ENCODE peak calls at places on chromosome 15, in four cellular contexts. E is right atrium auricular region, T is tibial nerve, V is mammary epithelial cell. Z is an unnamed sample.

GRCh38 chr15:53757906-53758305 is 1.6 kb downstream of the WDR72 start:
- DNase-seq in V (no peak), E (no peak), T (no peak), Z (no peak)

GRCh38 chr15:45892182-45892581 is 257.4 kb downstream of the SQOR start:
- DNase-seq in T (no peak), E (no peak), V (peak; percentile 48), Z (no peak)

GRCh38 chr15:42723068-42723467 is 13.9 kb downstream of the CDAN1 start:
- DNase-seq in E (no peak), V (no peak), T (no peak), Z (no peak)

GRCh38 chr15:32833323-32833944 is 115.6 kb downstream of the GREM1 start:
- DNase-seq in T (no peak), E (no peak), V (peak; percentile 35), Z (no peak)

GRCh38 chr15:48634934-48635333 is 10.6 kb downstream of the FBN1 start:
- DNase-seq in E (no peak), V (no peak), T (no peak), Z (no peak)

GRCh38 chr15:65056868-65057548 is 10.8 kb downstream of the RASL12 start:
- DNase-seq in V (peak; percentile 61), E (no peak), T (no peak), Z (no peak)

GRCh38 chr15:29889545-29890329 is 67.5 kb upstream of the TJP1 start:
- DNase-seq in E (no peak), V (no peak), T (no peak), Z (no peak)

GRCh38 chr15:70508561-70509281 is 254.6 kb downstream of the UACA start:
- DNase-seq in E (no peak), T (no peak), V (peak; percentile 78), Z (peak; percentile 97)

GRCh38 chr15:52206446-52206845 is 15.3 kb upstream of the GNB5 start:
- DNase-seq in E (no peak), T (no peak), V (no peak), Z (no peak)

GRCh38 chr15:68380456-68380855 is 51.5 kb downstream of the ITGA11 start:
- DNase-seq in T (no peak), E (peak; percentile 32), V (no peak), Z (peak; percentile 47)

GRCh38 chr15:70048196-70048565 is 49.5 kb downstream of the TLE3 start:
- DNase-seq in T (no peak), V (no peak), E (no peak), Z (peak; percentile 52)

GRCh38 chr15:49427369-49427768 is 4.3 kb downstream of the FGF7 start:
- DNase-seq in V (no peak), E (no peak), T (no peak), Z (no peak)

GRCh38 chr15:25763206-25763880 is 99.8 kb downstream of the ATP10A start:
- DNase-seq in V (no peak), E (peak; percentile 54), T (no peak), Z (no peak)

GRCh38 chr15:43748376-43748775 is 2.1 kb downstream of the PDIA3 start:
- DNase-seq in V (peak; percentile 4), T (no peak), E (no peak), Z (no peak)

GRCh38 chr15:41939986-41940385 is 32.4 kb downstream of the EHD4 start:
- DNase-seq in E (no peak), T (no peak), V (no peak), Z (no peak)

GRCh38 chr15:41930221-41930866 is 36.5 kb upstream of the SPTBN5 start:
- DNase-seq in V (peak; percentile 89), T (no peak), E (peak; percentile 76), Z (no peak)

GRCh38 chr15:25408929-25409328 is 29.9 kb downstream of the UBE3A start:
- DNase-seq in V (no peak), E (no peak), T (no peak), Z (no peak)

GRCh38 chr15:92818658-92819311 is 81.3 kb upstream of the CHD2 start:
- DNase-seq in E (no peak), V (peak; percentile 37), T (no peak), Z (peak; percentile 56)

DNA sequence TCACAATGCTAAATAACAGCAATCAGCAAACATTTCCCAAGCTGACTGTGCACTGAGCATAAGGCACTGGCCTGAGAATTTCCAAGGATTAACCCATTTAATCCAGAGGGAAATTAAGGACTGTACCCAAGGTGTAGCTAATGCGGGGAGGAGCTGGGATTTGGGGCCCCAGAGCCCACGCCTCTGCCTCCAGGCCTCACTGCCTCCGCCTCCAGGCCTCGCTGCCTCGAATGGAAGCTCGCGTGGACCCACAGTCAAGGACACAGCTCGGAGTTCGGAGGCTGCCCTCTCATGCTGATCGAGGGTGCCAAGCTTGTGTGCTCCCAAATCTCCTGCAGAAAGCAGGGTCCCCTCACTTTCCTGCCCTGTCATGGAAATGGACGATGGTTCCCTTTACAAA is 76.5 kb upstream of the SNRPA1 start:
- DNase-seq in T (no peak), V (no peak), E (no peak), Z (peak; percentile 67)
- H3K27ac ChIP-seq in T (no peak overlapping the region), V (no peak overlapping the region), E (no peak overlapping the region), Z (no peak overlapping the region)

GRCh38 chr15:84656972-84657371 is 1.0 kb downstream of the NMB start:
- DNase-seq in T (no peak), V (no peak), E (no peak), Z (no peak)

GRCh38 chr15:84659904-84660781 is 2.1 kb upstream of the NMB start:
- DNase-seq in V (no peak), T (no peak), E (no peak), Z (no peak)

GRCh38 chr15:84658788-84659411 is 901 bp upstream of the NMB start:
- DNase-seq in E (no peak), T (no peak), V (no peak), Z (no peak)

GRCh38 chr15:84658080-84658787 is at the start of gene NMB:
- DNase-seq in T (peak; percentile 39), V (peak; percentile 54), E (peak; percentile 77), Z (peak; percentile 89)

DNA sequence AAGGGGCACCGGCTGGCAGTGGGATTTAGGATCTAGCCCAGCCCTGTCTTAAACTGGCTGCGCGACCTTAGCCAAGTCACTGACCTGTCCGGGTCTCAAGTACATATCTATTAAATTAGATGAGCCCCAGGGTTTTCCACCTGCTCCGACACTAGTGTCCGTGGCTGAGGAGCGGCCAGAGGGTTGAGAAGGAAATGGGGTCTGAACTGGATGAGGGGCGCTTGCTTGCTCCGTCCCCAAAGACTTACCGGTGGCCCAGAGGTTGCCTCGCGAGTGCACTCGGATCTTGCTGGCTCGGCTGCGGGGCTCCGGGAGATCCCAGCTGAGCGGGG is 285 bp downstream of the NMB start:
- DNase-seq in T (no peak), V (no peak), E (no peak), Z (no peak)
- TF ChIP-seq CTCF in T (no peak), V (no peak), E (no peak), Z (no peak)

GRCh38 chr15:40770147-40770721 is 454 bp downstream of the C15orf62 start:
- DNase-seq in E (no peak), V (no peak), T (no peak), Z (no peak)
- H3K4me3 ChIP-seq in E (no peak overlapping the region), V (peak overlapping the region; percentile 34), T (no peak overlapping the region), Z (no peak overlapping the region)

DNA sequence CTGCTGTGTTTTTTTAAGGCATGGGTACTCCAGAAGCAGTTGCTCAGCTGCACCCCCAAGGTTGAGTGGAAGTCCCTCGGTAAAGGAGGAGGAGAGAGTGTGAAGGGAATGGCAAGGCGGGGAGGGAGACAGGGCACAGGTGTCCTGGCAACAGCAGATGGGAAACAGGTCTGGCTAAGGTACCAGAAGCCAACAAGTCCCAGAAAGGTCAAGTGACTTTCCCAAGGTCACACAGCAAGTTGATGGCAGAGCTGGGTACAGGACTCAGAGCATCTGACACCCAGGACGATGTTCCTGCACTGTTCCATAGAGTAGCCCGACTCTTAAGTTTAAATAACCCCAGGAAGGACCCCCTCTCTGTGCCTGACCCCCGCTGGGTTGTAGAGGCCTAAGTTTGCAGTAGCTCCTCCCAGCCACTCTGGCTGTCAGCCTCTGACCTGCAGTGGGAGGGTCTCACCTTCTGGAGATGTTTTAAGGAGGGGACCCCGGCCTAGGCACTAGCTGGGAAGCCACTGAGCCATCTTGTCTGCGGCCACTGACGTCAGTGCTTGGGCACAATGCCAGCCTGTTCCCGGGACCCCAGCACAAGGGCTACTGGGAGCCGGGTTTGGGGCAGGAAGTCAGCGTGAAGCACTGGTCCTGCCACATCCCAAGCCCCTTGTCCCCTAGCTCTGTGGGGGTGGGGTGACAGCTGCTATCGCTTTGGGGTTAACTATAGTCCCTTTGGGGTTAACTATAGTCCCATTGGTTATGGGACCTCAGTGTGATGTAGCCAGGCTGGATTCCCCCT is 10.5 kb downstream of the CSK start:
- DNase-seq in V (no peak), E (no peak), T (no peak), Z (no peak)
- H3K27ac ChIP-seq in V (no peak overlapping the region), E (peak overlapping the region; percentile 91), T (no peak overlapping the region), Z (no peak overlapping the region)

DNA sequence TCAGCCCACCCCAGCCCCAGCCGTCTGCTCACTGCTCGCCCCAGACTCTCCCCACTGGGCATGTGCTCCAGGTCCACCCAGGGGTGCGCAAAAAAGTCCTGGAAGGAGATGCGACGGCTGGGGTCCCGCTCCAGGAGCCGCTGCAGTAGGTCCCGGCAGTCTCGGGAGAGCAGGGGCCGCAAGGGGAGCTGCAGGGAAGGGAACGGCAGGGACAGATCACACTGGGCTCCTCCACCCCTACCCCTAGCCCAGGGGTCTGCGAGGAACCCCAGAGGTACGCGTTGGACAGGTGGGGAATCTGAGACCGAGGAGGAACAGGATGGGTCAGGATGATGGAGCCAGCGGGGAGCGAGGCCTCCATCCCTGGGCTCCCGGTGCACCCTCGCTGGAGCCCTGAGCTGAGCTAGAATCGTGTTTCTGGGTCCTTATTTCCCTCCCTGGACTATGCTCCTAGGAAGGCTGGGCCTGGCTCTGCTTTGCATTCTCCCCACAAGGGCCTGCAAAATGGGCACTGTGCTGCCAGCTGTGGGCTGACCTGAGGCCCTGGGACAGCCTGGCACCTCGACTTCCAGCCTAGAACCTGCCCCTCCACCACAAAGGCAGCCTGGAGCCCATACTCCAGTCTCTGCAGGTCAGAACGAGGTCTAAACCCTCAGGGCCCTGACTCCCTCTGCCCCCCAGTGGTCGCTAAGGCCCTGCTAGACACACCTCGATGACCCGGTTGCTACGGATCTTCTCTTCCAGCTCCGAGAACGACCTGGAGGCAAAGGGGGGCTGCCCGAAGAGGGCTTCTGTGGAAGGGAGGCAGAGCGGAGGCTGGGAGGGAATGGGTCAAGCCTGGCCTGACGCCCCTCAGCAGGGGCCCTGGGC is 3.2 kb downstream of the ULK3 start:
- DNase-seq in E (no peak), V (no peak), T (no peak), Z (peak; percentile 66)
- TF ChIP-seq CTCF in E (no peak), V (no peak), T (no peak), Z (peak; percentile 40)

GRCh38 chr15:34656005-34656604 is 72.7 kb upstream of the GOLGA8B start:
- DNase-seq in E (no peak), V (no peak), T (no peak), Z (no peak)
- H3K4me3 ChIP-seq in E (no peak overlapping the region), V (no peak overlapping the region), T (no peak overlapping the region), Z (no peak overlapping the region)